ENCODE peak calls at places on chromosomes 13 and 19, in six cellular contexts. J is AG10803, X is A549, N is right atrium auricular region, A is BJ, B is prostate gland. O is an unnamed sample.

GRCh38 chr19:5718579-5719273 is 1.2 kb downstream of the LONP1 start:
- DNase-seq in B (no peak), A (peak; percentile 69), J (peak; percentile 94), N (no peak), X (no peak), O (peak; percentile 63)

GRCh38 chr13:34409496-34410163 is 532.4 kb upstream of the NBEA start:
- DNase-seq in A (no peak), B (no peak), X (no peak), N (no peak), J (no peak), O (no peak)

GRCh38 chr13:30431269-30431950 is 9.1 kb downstream of the UBE2L5 start:
- DNase-seq in A (no peak), X (peak; percentile 18), B (no peak), N (no peak), J (no peak), O (no peak)

GRCh38 chr13:92821324-92821723 is 405.3 kb upstream of the GPC6 start:
- DNase-seq in B (no peak), N (no peak), J (no peak), X (no peak), A (no peak), O (no peak)

GRCh38 chr13:74129500-74130144 is 4.6 kb downstream of the KLF12 start:
- DNase-seq in B (no peak), J (peak; percentile 56), A (no peak), N (no peak), X (no peak), O (no peak)

GRCh38 chr13:113802090-113802531 is 43.1 kb downstream of the TMEM255B start:
- DNase-seq in X (peak; percentile 15), A (peak; percentile 25), J (peak; percentile 81), B (no peak), N (no peak), O (peak; percentile 54)

GRCh38 chr19:18464646-18465045 is 26.7 kb upstream of the ISYNA1 start:
- DNase-seq in J (peak; percentile 90), X (no peak), B (peak; percentile 94), A (no peak), N (peak; percentile 88), O (peak; percentile 85)

GRCh38 chr13:68713394-68713793 is 1394.2 kb upstream of the ATXN8OS start:
- DNase-seq in A (no peak), B (no peak), X (no peak), J (no peak), N (no peak), O (no peak)

GRCh38 chr19:50432221-50432626 is 468 bp upstream of the MYBPC2 start:
- DNase-seq in N (no peak), B (no peak), X (no peak), A (no peak), J (no peak), O (no peak)

GRCh38 chr13:109989155-109989554 is 202.8 kb upstream of the IRS2 start:
- DNase-seq in B (no peak), A (no peak), N (peak; percentile 57), J (peak; percentile 38), X (no peak), O (no peak)

GRCh38 chr13:25882732-25883357 is 169.0 kb downstream of the SHISA2 start:
- DNase-seq in A (no peak), B (no peak), J (no peak), X (no peak), N (no peak), O (no peak)

DNA sequence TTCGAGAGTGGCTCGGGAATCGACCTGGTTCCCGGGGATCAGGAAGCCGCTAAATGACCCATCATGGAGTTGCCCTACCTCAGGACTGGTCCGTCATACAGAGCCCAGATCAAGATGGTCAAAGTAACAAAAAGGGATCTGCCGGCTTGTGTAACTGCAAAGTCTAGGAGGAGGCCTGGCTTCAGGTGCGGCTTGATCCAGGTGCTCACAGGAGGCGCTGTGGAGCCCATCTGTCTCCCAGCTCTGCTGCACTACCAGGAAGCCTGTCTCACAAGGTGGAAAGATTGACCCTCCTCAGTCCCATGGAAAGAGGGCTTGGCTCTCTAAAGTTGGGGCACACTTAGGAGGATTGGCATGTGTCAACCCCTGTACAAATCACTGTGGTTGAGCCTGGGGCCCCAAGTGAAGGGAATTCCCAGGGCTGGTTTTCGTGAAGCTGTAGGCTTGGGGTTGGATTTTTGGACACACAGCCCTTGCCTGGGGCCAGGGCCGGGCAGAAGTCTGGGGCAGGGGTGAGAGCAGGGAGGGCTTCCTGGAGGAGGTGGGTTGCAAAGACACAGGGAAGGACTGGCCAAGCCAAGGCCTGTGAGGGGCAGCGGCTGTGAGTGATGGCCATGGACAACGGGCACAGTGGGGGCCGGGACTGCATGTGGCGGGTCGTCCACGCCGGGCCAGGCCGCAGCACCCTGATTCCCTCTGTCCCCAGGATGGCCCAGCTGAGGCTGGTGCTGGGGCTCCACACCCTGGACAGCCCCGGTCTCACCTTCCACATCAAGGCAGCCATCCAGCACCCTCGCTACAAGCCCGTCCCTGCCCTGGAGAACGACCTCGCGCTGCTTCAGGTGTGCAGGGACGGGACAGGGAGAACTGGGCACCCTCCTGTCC is 4.2 kb downstream of the GZMM start:
- DNase-seq in N (no peak), X (no peak), A (no peak), B (no peak), J (no peak), O (no peak)
- TF ChIP-seq CTCF in N (no peak), X (no peak), A (no peak), B (no peak), J (no peak), O (no peak)

GRCh38 chr19:51713319-51714285 is 10.2 kb downstream of the HAS1 start:
- DNase-seq in N (no peak), J (no peak), X (no peak), B (no peak), A (no peak), O (no peak)
- H3K4me3 ChIP-seq in N (no peak overlapping the region), J (no peak overlapping the region), X (no peak overlapping the region), B (no peak overlapping the region), A (no peak overlapping the region), O (no peak overlapping the region)

DNA sequence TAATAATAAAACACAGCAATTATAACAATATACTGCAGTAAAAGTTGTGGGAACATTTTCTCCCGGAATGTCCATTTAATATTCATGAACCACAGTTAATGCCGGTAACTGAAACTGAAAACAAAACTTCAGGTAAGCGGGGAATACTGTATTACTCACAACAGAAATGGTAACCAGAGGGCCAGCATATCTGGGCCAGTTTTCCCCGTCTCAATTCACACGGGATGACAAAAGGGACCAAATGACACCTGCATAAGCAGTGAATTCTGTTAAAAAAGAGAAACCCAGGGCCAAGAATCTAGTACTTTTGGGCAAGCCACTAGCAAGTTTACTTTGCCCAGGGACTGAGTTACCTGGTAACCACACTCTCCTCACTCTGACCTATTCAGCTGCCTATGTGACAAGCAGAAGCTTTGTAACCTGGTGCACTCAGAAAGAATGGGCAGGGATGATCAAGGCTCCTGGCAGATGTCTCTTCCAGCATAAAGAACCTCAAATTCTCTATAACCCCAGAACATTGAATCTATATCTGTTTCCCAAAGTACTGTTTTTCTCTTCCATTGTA is 1171.2 kb downstream of the DIAPH3 start:
- DNase-seq in X (no peak), A (no peak), N (no peak), B (no peak), J (no peak), O (no peak)
- TF ChIP-seq CTCF in X (no peak), A (no peak), N (no peak), B (no peak), J (no peak), O (no peak)

DNA sequence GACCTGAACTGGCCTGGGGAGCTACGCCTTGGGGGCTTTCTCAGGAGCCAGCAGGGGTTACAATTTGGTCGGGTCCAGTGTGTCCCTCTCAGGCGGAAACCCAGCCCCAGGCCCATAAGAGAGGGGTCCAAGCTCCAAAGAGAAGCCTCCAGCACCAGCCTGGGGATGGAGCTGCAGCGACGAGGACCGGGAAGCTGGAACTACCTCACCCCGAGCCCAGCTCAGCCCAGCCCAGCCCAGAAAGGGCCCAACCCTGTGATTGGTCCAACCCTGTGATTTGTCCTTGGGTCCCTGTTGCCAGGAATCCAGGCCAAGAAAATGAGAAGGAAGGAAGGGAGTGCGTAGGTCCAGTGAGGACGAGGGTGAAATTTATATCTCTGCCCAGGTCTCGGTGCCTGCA is 24.1 kb downstream of the CLEC4M start:
- DNase-seq in X (no peak), B (no peak), J (no peak), N (no peak), A (no peak), O (no peak)
- H3K4me3 ChIP-seq in X (no peak overlapping the region), B (no peak overlapping the region), J (no peak overlapping the region), N (peak overlapping the region; percentile 21), A (no peak overlapping the region), O (no peak overlapping the region)

GRCh38 chr19:41746593-41747227 is 8.6 kb upstream of the CEACAM6 start:
- DNase-seq in J (peak; percentile 45), X (peak; percentile 84), N (no peak), B (peak; percentile 53), A (no peak), O (no peak)
- TF ChIP-seq CTCF in J (peak; percentile 65), X (peak; percentile 96), N (no peak), B (peak; percentile 64), A (peak; percentile 64), O (peak; percentile 57)

GRCh38 chr13:44273991-44274810 is 99.4 kb upstream of the SERP2 start:
- DNase-seq in X (no peak), A (no peak), B (peak; percentile 66), N (no peak), J (peak; percentile 55), O (peak; percentile 45)
- H3K4me3 ChIP-seq in X (no peak overlapping the region), A (no peak overlapping the region), B (no peak overlapping the region), N (no peak overlapping the region), J (peak overlapping the region; percentile 12), O (peak overlapping the region; percentile 35)

DNA sequence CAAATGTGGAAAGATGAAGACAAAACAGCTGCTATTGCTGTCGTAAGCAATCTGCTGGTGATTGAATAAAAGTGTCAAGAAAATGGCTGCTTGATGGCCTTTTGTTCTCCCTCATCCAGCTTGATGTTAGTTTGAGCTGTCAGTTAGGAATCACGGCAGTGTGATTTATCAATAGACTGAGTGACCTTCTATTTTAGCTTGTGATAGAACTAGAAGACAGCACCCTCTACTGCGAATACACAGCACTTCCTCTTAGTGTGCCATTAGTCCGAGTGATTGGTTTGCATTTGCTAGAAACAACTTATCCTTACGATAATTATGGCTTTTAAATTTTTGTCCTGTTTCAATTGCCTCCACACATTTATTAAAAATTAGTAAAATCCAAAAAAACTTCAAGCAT is 76.2 kb downstream of the MZT1 start:
- DNase-seq in X (no peak), B (no peak), N (no peak), A (no peak), J (no peak), O (no peak)
- TF ChIP-seq CTCF in X (no peak), B (no peak), N (no peak), A (no peak), J (no peak), O (peak; percentile 9)